ENCODE peak calls at places on chromosomes 13 and 19, in nine cellular contexts. T is lower leg skin; M is nucleus accumbens; Z is AG08396; R is HEK293T; X is activated CD4-positive, CD25-positive, alpha-beta regulatory T cell treated with anti-CD3 and anti-CD28 coated beads, Interleukin-2, amount 50 U/mL, for 72 hours; L is AG09319; B is thoracic aorta; J is left ventricle myocardium inferior. E is an unnamed sample.

GRCh38 chr13:112229992-112230872 is 145.9 kb upstream of the SPACA7 start:
- DNase-seq in J (no peak), B (no peak), X (no peak), T (peak), L (no peak), R (no peak), M (no peak), Z (no peak), E (no peak)

GRCh38 chr13:49348748-49349147 is 95.1 kb downstream of the CAB39L start:
- DNase-seq in B (no peak), X (no peak), T (no peak), M (no peak), Z (no peak), J (no peak), R (no peak), L (no peak), E (no peak)

GRCh38 chr13:101127741-101128353 is 288.5 kb downstream of the NALCN start:
- DNase-seq in M (no peak), Z (peak), B (no peak), T (no peak), R (peak), J (no peak), X (no peak), L (peak), E (peak)

GRCh38 chr19:14871619-14872230 is 14.2 kb downstream of the OR7A17 start:
- DNase-seq in R (peak), L (no peak), T (no peak), J (no peak), B (no peak), M (no peak), Z (peak), X (no peak), E (peak)

GRCh38 chr13:36858285-36858684 is 39.3 kb downstream of the RFXAP start:
- DNase-seq in L (peak), T (no peak), R (peak), J (no peak), Z (peak), B (no peak), M (no peak), X (no peak), E (peak)

GRCh38 chr13:41416276-41416675 is 41.1 kb upstream of the RGCC start:
- DNase-seq in L (no peak), Z (no peak), R (no peak), T (no peak), J (no peak), X (no peak), B (no peak), M (no peak), E (no peak)

GRCh38 chr19:14611051-14611450 is 28.2 kb downstream of the CLEC17A start:
- DNase-seq in L (no peak), T (no peak), Z (no peak), J (no peak), X (no peak), R (no peak), B (no peak), M (no peak), E (no peak)

GRCh38 chr13:68535329-68535728 is 1305.2 kb upstream of the PCDH9 start:
- DNase-seq in L (no peak), R (no peak), M (no peak), X (no peak), J (no peak), T (no peak), B (no peak), Z (no peak), E (no peak)

GRCh38 chr19:21092107-21092506 is 10.1 kb downstream of the ZNF714 start:
- DNase-seq in R (no peak), Z (peak), L (no peak), X (no peak), J (no peak), B (no peak), T (no peak), M (no peak), E (no peak)

GRCh38 chr13:61247149-61247936 is 168.3 kb downstream of the PCDH20 start:
- DNase-seq in R (no peak), X (no peak), M (no peak), Z (no peak), J (no peak), B (no peak), L (no peak), T (peak), E (no peak)

GRCh38 chr13:34246511-34246910 is 428.6 kb downstream of the RFC3 start:
- DNase-seq in Z (no peak), L (no peak), B (no peak), J (no peak), R (no peak), T (no peak), M (no peak), X (no peak), E (no peak)

GRCh38 chr19:56106397-56106849 is 14.7 kb downstream of the ZNF787 start:
- DNase-seq in M (no peak), Z (no peak), B (no peak), J (no peak), L (no peak), R (no peak), T (no peak), X (no peak), E (no peak)

GRCh38 chr13:97279913-97280312 is 57.8 kb downstream of the MBNL2 start:
- DNase-seq in R (no peak), Z (no peak), M (no peak), J (no peak), B (no peak), T (no peak), X (no peak), L (no peak), E (no peak)

GRCh38 chr19:10773969-10774368 is 56.1 kb downstream of the DNM2 start:
- DNase-seq in X (no peak), B (no peak), T (no peak), L (no peak), M (no peak), Z (no peak), R (no peak), J (no peak), E (no peak)

GRCh38 chr19:31534786-31535185 is 185.6 kb upstream of the TSHZ3 start:
- DNase-seq in J (no peak), X (no peak), R (no peak), T (peak), B (no peak), L (no peak), M (no peak), Z (no peak), E (no peak)

GRCh38 chr19:18915639-18916038 is 3.5 kb downstream of the COPE start:
- DNase-seq in Z (peak), L (no peak), J (no peak), M (peak), T (no peak), R (no peak), B (no peak), X (no peak), E (no peak)

GRCh38 chr13:35724480-35724879 is 248.0 kb upstream of the MAB21L1 start:
- DNase-seq in X (no peak), J (no peak), B (no peak), L (no peak), T (peak), R (no peak), M (no peak), Z (no peak), E (no peak)

GRCh38 chr19:38162094-38162493 is 61.9 kb downstream of the DPF1 start:
- DNase-seq in T (no peak), X (no peak), Z (no peak), M (no peak), L (no peak), J (no peak), R (no peak), B (no peak), E (no peak)

GRCh38 chr19:52600639-52601024 is 30.5 kb downstream of the ZNF701 start:
- DNase-seq in Z (no peak), R (no peak), T (peak), J (no peak), X (peak), M (no peak), L (no peak), B (no peak), E (no peak)

GRCh38 chr19:34651747-34652146 is 25.2 kb downstream of the SCGB2B2 start:
- DNase-seq in T (no peak), J (no peak), Z (no peak), X (no peak), M (no peak), L (no peak), R (no peak), B (no peak), E (no peak)

GRCh38 chr19:35013820-35014754 is 14.0 kb downstream of the GRAMD1A start:
- DNase-seq in J (no peak), L (no peak), X (peak), B (no peak), R (no peak), T (no peak), M (no peak), Z (no peak), E (no peak)

GRCh38 chr13:80873589-80873988 is 532.7 kb upstream of the SPRY2 start:
- DNase-seq in M (no peak), X (no peak), J (no peak), Z (no peak), B (no peak), R (no peak), L (no peak), T (no peak), E (no peak)

GRCh38 chr13:100131863-100132574 is 43.1 kb downstream of the PCCA start:
- DNase-seq in J (no peak), R (peak), T (no peak), X (no peak), B (no peak), L (peak), M (no peak), Z (peak), E (peak)

GRCh38 chr13:32284927-32285632 is 30.1 kb downstream of the ZAR1L start:
- DNase-seq in Z (peak), B (no peak), M (no peak), R (no peak), L (no peak), X (no peak), J (no peak), T (no peak), E (no peak)

GRCh38 chr19:15296841-15297415 is 35.4 kb downstream of the BRD4 start:
- DNase-seq in L (no peak), R (no peak), X (no peak), Z (no peak), T (no peak), J (no peak), B (no peak), M (no peak), E (no peak)

GRCh38 chr19:55173717-55174409 is 6.2 kb downstream of the SYT5 start:
- DNase-seq in M (peak), X (peak), B (no peak), Z (peak), J (peak), T (peak), R (peak), L (peak), E (peak)

GRCh38 chr13:65461590-65461989 is 1768.5 kb downstream of the PCDH9 start:
- DNase-seq in X (no peak), Z (no peak), L (no peak), T (no peak), M (no peak), B (no peak), J (no peak), R (peak), E (no peak)

GRCh38 chr13:101916758-101917474 is 464.4 kb downstream of the ITGBL1 start:
- DNase-seq in B (no peak), L (no peak), T (no peak), X (no peak), R (no peak), M (no peak), J (no peak), Z (peak), E (no peak)

GRCh38 chr19:660793-661426 is 2.1 kb downstream of the RNF126 start:
- DNase-seq in B (no peak), L (no peak), R (no peak), Z (no peak), X (no peak), M (no peak), T (no peak), J (no peak), E (no peak)

GRCh38 chr19:47679922-47680857 is 33.0 kb upstream of the EHD2 start:
- DNase-seq in T (no peak), L (no peak), M (no peak), B (no peak), R (no peak), J (no peak), X (no peak), Z (no peak), E (no peak)

GRCh38 chr13:30898721-30899188 is 7.3 kb upstream of the MEDAG start:
- DNase-seq in M (no peak), X (no peak), B (peak), L (peak), R (no peak), Z (peak), T (peak), J (no peak), E (no peak)